ENCODE peak calls at places on chromosomes 13 and 19, in seven cellular contexts. S is nephron progenitor cell, P is hepatocyte, W is cardiac muscle cell, L is OCI-LY7, E is mammary epithelial cell, J is glutamatergic neuron. V is an unnamed sample.

GRCh38 chr13:110652231-110652730 is 36.9 kb downstream of the NAXD start:
- DNase-seq in S (no peak), J (no peak), E (no peak), W (no peak), L (no peak), P (no peak), V (no peak)

GRCh38 chr19:6038634-6039405 is 60.9 kb upstream of the RANBP3 start:
- DNase-seq in E (no peak), S (no peak), P (no peak), J (no peak), W (no peak), L (no peak), V (no peak)

GRCh38 chr19:58328999-58329398 is 2.2 kb downstream of the ZSCAN22 start:
- DNase-seq in L (peak; percentile 59), W (peak; percentile 56), E (no peak), J (peak; percentile 73), P (no peak), S (peak; percentile 70), V (peak; percentile 56)

GRCh38 chr13:47976325-47976724 is 24.7 kb downstream of the SUCLA2 start:
- DNase-seq in E (no peak), S (no peak), L (no peak), W (no peak), J (no peak), P (no peak), V (no peak)

GRCh38 chr19:21321134-21321533 is 8.1 kb downstream of the ZNF708 start:
- DNase-seq in E (peak; percentile 31), L (no peak), P (no peak), S (no peak), W (no peak), J (no peak), V (no peak)

GRCh38 chr19:28234637-28235036 is 978.3 kb downstream of the UQCRFS1 start:
- DNase-seq in E (no peak), P (peak; percentile 56), W (peak; percentile 92), J (no peak), L (no peak), S (no peak), V (no peak)

GRCh38 chr19:7018828-7019227 is 2.4 kb downstream of the MBD3L2B start:
- DNase-seq in E (no peak), W (no peak), L (no peak), S (no peak), P (no peak), J (no peak), V (no peak)

GRCh38 chr19:24052811-24053210 is 34.2 kb upstream of the ZNF254 start:
- DNase-seq in L (no peak), J (no peak), W (no peak), P (no peak), E (no peak), S (no peak), V (no peak)

GRCh38 chr13:32840113-32840512 is 176.1 kb upstream of the KL start:
- DNase-seq in S (no peak), W (no peak), E (no peak), L (no peak), P (no peak), J (no peak), V (no peak)

GRCh38 chr13:89920461-89920860 is 1427.0 kb upstream of the MIR17HG start:
- DNase-seq in P (no peak), S (no peak), E (no peak), W (no peak), L (no peak), J (no peak), V (no peak)

GRCh38 chr19:43534305-43534612 is 1.3 kb downstream of the ZNF575 start:
- DNase-seq in E (no peak), S (no peak), L (no peak), W (no peak), J (no peak), P (no peak), V (no peak)

GRCh38 chr13:113802090-113802531 is 43.1 kb downstream of the TMEM255B start:
- DNase-seq in P (peak; percentile 82), J (peak; percentile 63), E (peak; percentile 52), L (no peak), S (peak; percentile 75), W (peak; percentile 58), V (peak; percentile 56)

GRCh38 chr13:46392967-46393366 is 5.9 kb upstream of the RUBCNL start:
- DNase-seq in W (no peak), E (peak; percentile 25), J (no peak), S (no peak), L (peak; percentile 93), P (no peak), V (no peak)

GRCh38 chr19:45322744-45323281 is at the start of gene CKM:
- DNase-seq in W (peak; percentile 65), S (no peak), L (no peak), E (no peak), J (no peak), P (no peak), V (no peak)

GRCh38 chr13:108508263-108508662 is 121.1 kb upstream of the MYO16 start:
- DNase-seq in S (no peak), W (peak; percentile 39), L (peak; percentile 0), J (no peak), P (peak; percentile 43), E (no peak), V (peak; percentile 25)

GRCh38 chr13:27425918-27426630 is 1.7 kb downstream of the GTF3A start:
- DNase-seq in W (peak; percentile 43), L (peak; percentile 86), J (peak; percentile 41), P (peak; percentile 85), S (peak; percentile 40), E (peak; percentile 88), V (peak; percentile 41)

GRCh38 chr19:34171539-34171876 is 796 bp upstream of the LSM14A start:
- DNase-seq in J (no peak), P (no peak), E (peak; percentile 38), L (no peak), S (no peak), W (no peak), V (no peak)

GRCh38 chr19:34176581-34176980 is 4.3 kb downstream of the LSM14A start:
- DNase-seq in L (no peak), P (no peak), E (no peak), W (no peak), S (no peak), J (no peak), V (no peak)

GRCh38 chr19:34172661-34173144 is 399 bp downstream of the LSM14A start:
- DNase-seq in P (peak; percentile 50), S (peak; percentile 42), E (no peak), W (no peak), J (peak; percentile 25), L (peak; percentile 64), V (peak; percentile 36)

GRCh38 chr19:34171877-34172660 is at the start of gene LSM14A:
- DNase-seq in J (peak; percentile 96), S (peak; percentile 94), L (peak; percentile 93), W (peak; percentile 95), E (peak; percentile 79), P (peak; percentile 97), V (peak; percentile 95)

DNA sequence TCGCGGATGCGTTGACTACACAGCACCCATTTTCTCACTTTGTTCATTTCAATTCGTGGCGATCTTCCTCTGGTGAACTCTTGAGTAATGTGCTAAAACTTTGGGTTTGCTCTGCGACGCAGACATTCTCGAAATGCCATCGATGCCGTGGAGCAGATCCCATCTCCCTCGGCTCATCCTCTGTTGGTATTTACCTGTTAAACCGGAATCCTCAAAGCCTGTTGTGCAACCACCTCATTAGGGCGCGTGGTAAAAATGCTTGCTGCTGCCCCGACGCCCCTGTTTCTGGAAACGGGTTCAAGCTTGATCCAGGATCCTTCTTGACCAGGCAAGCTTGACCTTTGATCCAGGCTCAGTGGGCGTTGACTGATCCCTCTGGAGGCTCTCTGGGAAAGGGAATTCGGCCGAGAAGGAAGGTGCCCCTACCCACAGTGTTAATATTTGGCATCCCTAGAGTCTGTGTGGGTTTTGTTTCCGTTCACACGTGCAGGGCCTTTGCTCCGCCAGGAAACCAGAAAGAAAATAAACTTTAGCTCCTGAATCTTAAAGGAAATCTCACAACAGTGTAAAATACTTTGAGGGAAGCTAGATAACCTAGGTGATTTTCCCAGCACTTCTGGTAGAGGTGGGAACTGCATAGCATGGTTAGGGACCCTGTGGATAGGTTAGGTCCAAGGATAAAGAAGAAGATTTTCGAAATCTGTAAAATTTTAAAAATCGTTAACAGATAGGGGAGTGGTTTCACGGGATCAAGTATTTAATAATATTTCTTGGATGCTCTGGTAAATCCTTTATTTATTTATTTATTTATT is 1.0 kb downstream of the LSM14A start:
- DNase-seq in L (peak; percentile 40), P (peak; percentile 64), W (peak; percentile 51), S (peak; percentile 62), J (peak; percentile 36), E (peak; percentile 70), V (peak; percentile 38)
- TF ChIP-seq CTCF in L (no peak), P (no peak), W (no peak), S (no peak), J (peak; percentile 32), E (no peak), V (no peak)

DNA sequence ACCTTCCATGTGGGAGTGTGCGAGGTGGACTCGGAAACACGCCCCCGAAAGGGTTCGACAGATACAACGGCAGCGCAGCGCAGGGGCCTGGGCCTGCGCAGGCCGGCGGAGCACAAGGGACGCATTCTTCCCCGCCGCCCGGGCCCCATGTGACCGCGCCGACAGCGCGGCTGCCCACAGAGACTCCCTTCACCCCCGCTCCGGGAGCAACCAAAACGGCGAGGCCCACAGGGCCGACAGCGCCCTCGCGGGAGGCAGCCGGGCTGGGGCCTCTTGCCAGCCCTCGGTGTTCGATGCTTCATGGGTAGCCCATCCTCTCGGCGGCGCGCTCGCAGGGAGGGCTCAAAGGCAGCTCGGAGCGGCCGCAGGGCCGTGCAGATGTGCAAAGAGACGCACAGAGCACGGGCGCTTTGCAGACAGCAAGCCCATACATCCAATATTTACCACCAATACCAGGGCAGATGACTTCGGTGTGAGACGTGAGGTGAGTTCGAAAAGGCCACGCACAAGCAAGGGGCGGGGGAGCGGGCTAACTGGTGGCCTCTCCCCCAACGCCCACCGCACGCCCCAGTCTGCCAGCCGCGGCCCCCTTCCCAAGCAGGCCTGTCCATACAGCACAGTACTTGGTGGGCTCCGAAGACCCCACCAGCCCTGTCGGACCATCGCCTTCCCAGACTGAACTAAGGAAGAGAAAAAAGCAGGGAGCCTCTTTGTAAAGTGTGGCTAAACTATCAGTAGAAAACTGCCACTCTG is 89.9 kb downstream of the CRYL1 start:
- DNase-seq in W (no peak), S (no peak), P (no peak), L (no peak), J (no peak), E (no peak), V (no peak)
- TF ChIP-seq CTCF in W (no peak), S (no peak), P (no peak), L (no peak), J (no peak), E (no peak), V (no peak)

GRCh38 chr19:275958-276646 is 15.1 kb downstream of the PLPP2 start:
- DNase-seq in P (no peak), J (no peak), W (no peak), E (no peak), S (no peak), L (no peak), V (no peak)
- TF ChIP-seq CTCF in P (no peak), J (no peak), W (no peak), E (no peak), S (no peak), L (no peak), V (no peak)

DNA sequence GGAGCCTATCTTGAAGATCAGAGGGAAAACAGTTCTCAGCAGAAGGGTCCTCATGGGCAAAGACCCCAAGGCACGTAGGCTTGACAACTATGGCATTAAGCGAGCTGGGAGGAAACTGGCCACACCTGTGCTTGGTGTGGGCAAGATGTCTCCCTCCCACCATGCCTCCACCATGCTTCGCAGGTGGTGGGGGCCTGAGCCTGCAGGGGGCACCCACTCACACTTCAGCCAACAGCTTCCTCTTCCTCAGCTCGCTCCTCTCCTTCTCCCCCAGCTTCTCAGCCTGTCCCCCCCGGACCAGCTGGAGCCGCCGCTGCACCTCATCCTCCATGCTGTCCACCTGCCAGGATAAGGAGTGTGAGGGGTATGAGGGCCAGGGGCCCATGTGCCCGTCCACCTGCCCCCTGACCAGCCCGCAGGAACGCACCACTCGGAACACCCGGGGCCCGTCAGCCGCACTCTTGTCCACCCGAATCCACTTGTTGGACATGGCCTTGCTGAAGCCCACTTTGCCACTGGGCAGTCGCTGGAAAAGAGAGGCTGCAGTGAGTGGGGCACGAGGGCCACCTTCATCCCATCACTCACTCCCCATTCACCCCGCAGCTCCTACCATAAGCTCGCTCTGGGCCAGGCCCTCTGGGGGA is 3.4 kb downstream of the FARSA start:
- DNase-seq in L (no peak), W (no peak), E (no peak), J (no peak), S (no peak), P (no peak), V (no peak)
- TF ChIP-seq CTCF in L (peak; percentile 44), W (no peak), E (no peak), J (no peak), S (no peak), P (no peak), V (no peak)